ENCODE peak calls at places on chromosome 1, in four cellular contexts. O is K562, X is H1, V is HepG2. B is an unnamed sample.

GRCh38 chr1:178039826-178040380 is 54.0 kb upstream of the RASAL2 start:
- DNase-seq in O (no peak), V (no peak), X (no peak), B (no peak)

GRCh38 chr1:161192476-161193465 is 6.1 kb downstream of the ADAMTS4 start:
- DNase-seq in X (peak), V (peak), O (peak), B (peak)

GRCh38 chr1:96508226-96508625 is 213.4 kb upstream of the PTBP2 start:
- DNase-seq in X (no peak), V (no peak), O (no peak), B (no peak)

GRCh38 chr1:199172286-199173124 is 533.7 kb downstream of the PTPRC start:
- DNase-seq in V (no peak), O (no peak), X (no peak), B (no peak)

GRCh38 chr1:21857142-21857839 is 45.2 kb downstream of the LDLRAD2 start:
- DNase-seq in V (no peak), O (no peak), X (no peak), B (no peak)

GRCh38 chr1:240234477-240235225 is 143.0 kb downstream of the FMN2 start:
- DNase-seq in X (no peak), V (no peak), O (no peak), B (no peak)

GRCh38 chr1:51506537-51506936 is 12.5 kb downstream of the EPS15 start:
- DNase-seq in X (no peak), O (no peak), V (no peak), B (no peak)

GRCh38 chr1:195820925-195821324 is 787.3 kb downstream of the KCNT2 start:
- DNase-seq in V (no peak), O (no peak), X (no peak), B (no peak)

GRCh38 chr1:234108921-234109320 is 204.4 kb downstream of the SLC35F3 start:
- DNase-seq in X (no peak), V (no peak), O (no peak), B (peak)

GRCh38 chr1:18283601-18284385 is 176.2 kb downstream of the IGSF21 start:
- DNase-seq in X (no peak), O (no peak), V (no peak), B (no peak)

GRCh38 chr1:48202030-48202752 is 20.3 kb upstream of the SLC5A9 start:
- DNase-seq in X (peak), O (peak), V (peak), B (peak)

GRCh38 chr1:39625462-39626273 is 13.8 kb downstream of the HEYL start:
- DNase-seq in X (no peak), O (no peak), V (no peak), B (no peak)

GRCh38 chr1:16226495-16227179 is 10.3 kb downstream of the CPLANE2 start:
- DNase-seq in O (no peak), X (peak), V (no peak), B (no peak)

GRCh38 chr1:231828182-231828920 is 201.8 kb downstream of the DISC1 start:
- DNase-seq in X (no peak), O (no peak), V (peak), B (peak)

GRCh38 chr1:181104042-181104789 is 15.7 kb downstream of the IER5 start:
- DNase-seq in X (no peak), V (no peak), O (no peak), B (peak)

GRCh38 chr1:215526147-215526845 is 40.8 kb upstream of the KCTD3 start:
- DNase-seq in X (no peak), V (peak), O (peak), B (no peak)

GRCh38 chr1:156551066-156551643 is 21.2 kb downstream of the IQGAP3 start:
- DNase-seq in O (no peak), V (peak), X (no peak), B (no peak)

GRCh38 chr1:89640440-89640839 is 7.5 kb downstream of the LRRC8C start:
- DNase-seq in X (no peak), V (no peak), O (no peak), B (no peak)

GRCh38 chr1:1616045-1616821 is 933 bp downstream of the MIB2 start:
- DNase-seq in O (peak), V (no peak), X (no peak), B (no peak)

GRCh38 chr1:19205845-19206244 is 4.2 kb downstream of the UBR4 start:
- DNase-seq in O (no peak), V (no peak), X (no peak), B (no peak)

GRCh38 chr1:176987016-176987415 is 177.5 kb downstream of the ASTN1 start:
- DNase-seq in V (no peak), X (no peak), O (no peak), B (no peak)

GRCh38 chr1:86912501-86912900 is 1.4 kb downstream of the SELENOF start:
- DNase-seq in O (no peak), V (peak), X (no peak), B (no peak)

GRCh38 chr1:231094421-231094820 is 54.4 kb upstream of the FAM89A start:
- DNase-seq in X (no peak), V (no peak), O (no peak), B (no peak)

GRCh38 chr1:8232036-8232757 is 85.7 kb upstream of the SLC45A1 start:
- DNase-seq in V (no peak), O (peak), X (no peak), B (no peak)

GRCh38 chr1:181318022-181318857 is 165.1 kb upstream of the CACNA1E start:
- DNase-seq in V (no peak), O (no peak), X (peak), B (no peak)

GRCh38 chr1:117366281-117366981 is 818 bp upstream of the MAN1A2 start:
- DNase-seq in X (peak), V (peak), O (peak), B (peak)

GRCh38 chr1:39901486-39902120 is at the start of gene MYCL:
- DNase-seq in X (peak), V (peak), O (peak), B (peak)

GRCh38 chr1:85307987-85308836 is 31.8 kb upstream of the BCL10 start:
- DNase-seq in X (peak), V (peak), O (peak), B (peak)

GRCh38 chr1:13725714-13726175 is 25.8 kb downstream of the PRDM2 start:
- DNase-seq in X (no peak), V (peak), O (no peak), B (peak)
- TF ChIP-seq PHF8 in X (no peak), V (no peak), O (no peak), B (no peak)

DNA sequence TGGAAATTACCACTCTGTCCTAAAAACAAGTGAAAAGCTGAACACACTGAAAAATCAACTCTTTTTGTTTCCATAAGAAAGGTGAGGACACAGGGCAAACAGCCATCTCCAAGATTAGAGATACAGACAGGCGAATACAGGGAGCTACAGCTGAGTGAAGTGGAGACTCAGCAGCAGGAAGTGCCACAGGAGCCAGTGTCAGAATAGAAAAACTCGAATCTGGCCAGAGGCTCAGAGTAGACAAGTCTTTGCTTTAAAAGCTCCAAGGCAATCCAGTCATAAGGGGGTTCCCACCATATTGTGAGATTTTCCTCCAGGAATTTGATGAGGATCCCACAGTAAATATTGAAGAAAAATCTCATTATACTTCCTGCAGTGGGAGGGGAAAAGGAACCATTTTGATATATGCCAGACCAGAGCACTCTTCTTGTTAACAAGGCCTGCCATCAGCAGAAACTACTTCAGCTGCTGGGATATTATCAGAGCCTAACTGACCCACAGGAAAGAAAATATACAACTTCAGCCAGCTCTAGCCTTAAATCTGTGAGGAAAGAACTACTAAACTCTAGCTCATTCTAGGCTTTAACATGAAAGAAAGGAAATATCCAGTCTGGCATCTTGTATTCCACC is 256.1 kb upstream of the OLFM3 start:
- DNase-seq in X (no peak), O (no peak), V (no peak), B (no peak)
- TF ChIP-seq PHF8 in X (no peak), O (no peak), V (no peak), B (no peak)

GRCh38 chr1:54927475-54928240 is 40.7 kb upstream of the DHCR24 start:
- DNase-seq in O (peak), V (no peak), X (no peak), B (no peak)
- TF ChIP-seq PHF8 in O (no peak), V (no peak), X (no peak), B (no peak)

GRCh38 chr1:219963432-219963831 is 35.1 kb upstream of the SLC30A10 start:
- DNase-seq in O (no peak), V (peak), X (no peak), B (no peak)
- TF ChIP-seq PHF8 in O (no peak), V (no peak), X (no peak), B (no peak)

GRCh38 chr1:82260051-82260450 is 459.3 kb downstream of the ADGRL2 start:
- DNase-seq in O (no peak), X (no peak), V (no peak), B (no peak)
- TF ChIP-seq PHF8 in O (no peak), X (no peak), V (no peak), B (no peak)

DNA sequence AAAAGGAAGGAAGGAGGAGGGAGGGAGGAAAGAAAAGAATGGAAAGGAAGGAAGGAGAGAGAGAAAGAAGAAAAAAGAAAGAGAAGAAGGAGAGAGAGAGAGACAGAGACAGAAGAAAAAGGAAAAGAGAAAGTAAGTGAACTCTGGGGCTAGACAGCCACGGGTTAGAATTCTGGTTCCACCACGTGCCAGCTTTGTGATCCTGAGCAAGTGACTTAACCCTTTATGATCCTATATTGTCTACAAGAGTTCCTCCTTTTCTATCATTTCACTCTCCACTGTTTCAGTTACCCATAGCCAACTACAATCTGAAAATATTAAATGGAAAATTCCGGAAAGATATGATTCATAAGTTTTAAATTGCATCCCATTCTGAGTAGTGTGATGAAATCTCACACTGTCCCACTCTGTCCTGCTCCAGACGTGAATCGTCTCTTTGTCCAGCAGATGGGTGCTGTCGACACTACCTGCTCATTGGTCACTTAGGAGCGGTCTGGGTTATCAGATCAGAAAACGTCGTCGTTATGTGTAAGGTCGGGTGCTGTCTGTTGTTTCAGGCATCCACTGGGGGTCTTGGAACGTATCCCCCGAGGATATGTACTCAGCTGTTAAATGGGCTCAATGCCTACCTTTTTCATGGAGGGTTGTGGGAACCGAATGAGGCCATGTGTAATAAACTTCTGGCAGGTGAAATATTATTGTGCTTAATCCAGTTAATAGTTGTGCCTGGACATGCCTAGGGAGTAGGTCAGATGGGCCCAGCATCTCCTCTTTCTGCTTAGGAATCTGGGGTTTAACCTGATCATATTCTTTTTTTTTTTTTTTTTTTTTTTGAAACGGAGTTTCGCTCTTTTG is 19.1 kb downstream of the TMEM51 start:
- DNase-seq in O (no peak), V (peak), X (no peak), B (no peak)
- TF ChIP-seq PHF8 in O (no peak), V (no peak), X (no peak), B (no peak)

GRCh38 chr1:113072141-113072756 is 749 bp upstream of the LRIG2 start:
- DNase-seq in O (peak), V (no peak), X (no peak), B (no peak)
- TF ChIP-seq PHF8 in O (no peak), V (no peak), X (no peak), B (no peak)